ENCODE peak calls at places on chromosomes 1 and 21, in ten cellular contexts. M, E, K, I, A, S, Q, U, C and H are unnamed samples.

GRCh38 chr21:16287060-16287459 is 557.3 kb downstream of the USP25 start:
- DNase-seq in I (peak; percentile 59), Q (no peak), K (no peak), M (no peak), C (no peak), S (no peak), A (no peak), U (no peak), E (no peak), H (no peak)

GRCh38 chr1:94081566-94082344 is 39.2 kb downstream of the ABCA4 start:
- DNase-seq in A (no peak), S (no peak), E (no peak), I (peak; percentile 67), K (peak; percentile 68), U (no peak), M (no peak), C (no peak), Q (peak; percentile 23), H (no peak)

GRCh38 chr21:16794944-16795343 is 717.9 kb upstream of the CXADR start:
- DNase-seq in K (peak; percentile 83), U (no peak), A (no peak), E (no peak), C (no peak), Q (peak; percentile 1), S (no peak), M (peak; percentile 77), I (peak; percentile 97), H (no peak)

GRCh38 chr1:233188061-233188460 is 107.5 kb downstream of the PCNX2 start:
- DNase-seq in A (no peak), C (no peak), S (no peak), M (no peak), I (no peak), E (no peak), Q (no peak), U (no peak), K (no peak), H (no peak)

GRCh38 chr1:78490861-78491310 is at the start of gene PTGFR:
- DNase-seq in A (peak; percentile 29), U (no peak), I (peak; percentile 52), K (peak; percentile 46), C (peak; percentile 75), S (peak; percentile 67), Q (no peak), E (peak; percentile 20), M (peak; percentile 21), H (peak; percentile 67)

GRCh38 chr1:69077633-69078032 is 490.1 kb upstream of the LRRC7 start:
- DNase-seq in M (no peak), K (no peak), E (no peak), S (no peak), U (no peak), A (no peak), C (no peak), I (no peak), Q (no peak), H (no peak)

GRCh38 chr1:21837476-21837875 is 25.4 kb downstream of the LDLRAD2 start:
- DNase-seq in E (no peak), C (no peak), U (no peak), S (no peak), I (no peak), K (no peak), A (no peak), M (no peak), Q (no peak), H (no peak)

GRCh38 chr21:17709266-17709611 is 96.5 kb upstream of the BTG3 start:
- DNase-seq in A (no peak), K (no peak), M (no peak), I (no peak), Q (no peak), S (no peak), C (no peak), E (no peak), U (no peak), H (no peak)

GRCh38 chr1:115771847-115772457 is 3.4 kb upstream of the CASQ2 start:
- DNase-seq in U (peak; percentile 78), Q (peak; percentile 38), I (peak; percentile 83), K (peak; percentile 90), M (peak; percentile 73), E (peak; percentile 62), C (peak; percentile 83), A (peak; percentile 65), S (no peak), H (no peak)

GRCh38 chr1:39691383-39692151 is at the start of gene HPCAL4:
- DNase-seq in U (peak; percentile 94), A (peak; percentile 97), K (peak; percentile 78), M (peak; percentile 58), C (peak; percentile 88), Q (peak; percentile 64), I (peak; percentile 63), E (peak; percentile 94), S (peak; percentile 85), H (peak; percentile 94)

GRCh38 chr1:213055087-213055591 is 4.1 kb downstream of the RPS6KC1 start:
- DNase-seq in K (peak; percentile 50), C (no peak), Q (no peak), I (no peak), A (no peak), S (no peak), U (peak; percentile 77), M (peak; percentile 7), E (no peak), H (no peak)

GRCh38 chr1:59044535-59045121 is 252.3 kb upstream of the FGGY start:
- DNase-seq in K (no peak), A (no peak), E (no peak), S (no peak), Q (no peak), U (no peak), I (no peak), M (no peak), C (no peak), H (no peak)

GRCh38 chr1:201096977-201097856 is 15.0 kb downstream of the CACNA1S start:
- DNase-seq in Q (no peak), E (no peak), I (no peak), C (no peak), S (no peak), A (no peak), U (no peak), M (no peak), K (no peak), H (no peak)

DNA sequence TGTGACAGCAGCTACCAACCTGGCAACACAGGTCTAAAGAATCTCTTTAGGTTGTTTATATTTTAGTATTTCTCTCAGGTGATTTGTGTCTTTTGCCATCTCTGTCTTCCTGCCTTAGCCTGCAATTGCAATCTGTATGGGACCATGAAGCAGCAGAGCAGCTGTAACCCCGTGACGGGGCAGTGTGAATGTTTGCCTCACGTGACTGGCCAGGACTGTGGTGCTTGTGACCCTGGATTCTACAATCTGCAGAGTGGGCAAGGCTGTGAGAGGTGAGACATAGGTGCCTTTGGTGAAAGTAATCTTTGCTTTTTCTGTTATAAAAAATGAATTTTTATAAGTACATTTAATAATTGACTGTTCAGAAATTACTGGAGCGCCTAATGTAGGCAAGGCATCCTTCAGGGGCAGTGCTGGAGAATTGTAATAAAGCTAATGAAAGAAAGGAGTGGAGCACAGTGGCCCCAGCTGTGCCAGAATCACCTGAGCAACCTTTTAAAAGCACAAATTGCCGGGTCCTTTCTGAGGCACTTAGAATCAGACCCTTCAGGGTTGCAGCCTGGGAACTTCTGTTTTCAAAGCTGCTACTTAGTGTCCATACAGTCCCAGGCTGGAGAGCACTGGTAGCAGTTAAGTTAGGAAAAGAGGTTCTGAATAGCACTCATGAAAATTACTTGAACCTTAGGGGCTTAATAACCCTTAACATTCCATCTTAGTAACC is 60.6 kb upstream of the LAMC2 start:
- DNase-seq in E (no peak), M (no peak), S (no peak), C (no peak), U (no peak), A (peak; percentile 60), I (no peak), K (no peak), Q (no peak), H (no peak)
- TF ChIP-seq CTCF in E (no peak), M (no peak), S (no peak), C (no peak), U (no peak), A (no peak), I (no peak), K (no peak), Q (no peak), H (no peak)

GRCh38 chr1:195376190-195376589 is 1232.0 kb downstream of the KCNT2 start:
- DNase-seq in M (no peak), Q (peak; percentile 3), S (no peak), K (no peak), U (peak; percentile 2), I (peak; percentile 5), E (no peak), C (no peak), A (no peak), H (no peak)

GRCh38 chr1:195373831-195374230 is 1234.4 kb downstream of the KCNT2 start:
- DNase-seq in Q (no peak), M (no peak), I (no peak), E (no peak), U (no peak), A (no peak), S (no peak), K (no peak), C (no peak), H (no peak)
- H3K4me3 ChIP-seq in Q (no peak overlapping the region), M (no peak overlapping the region), I (no peak overlapping the region), E (no peak overlapping the region), U (no peak overlapping the region), A (no peak overlapping the region), S (no peak overlapping the region), K (no peak overlapping the region), C (no peak overlapping the region), H (no peak overlapping the region)

GRCh38 chr21:42526379-42526727 is 12.7 kb downstream of the SLC37A1 start:
- DNase-seq in E (peak; percentile 93), M (no peak), I (no peak), S (peak; percentile 90), U (no peak), K (no peak), C (peak; percentile 65), Q (no peak), A (peak; percentile 89), H (peak; percentile 64)
- H3K4me1 ChIP-seq in E (peaks cover 41% of the 10 kb centered on the region), M (no peaks in the 10 kb centered on the region), I (peaks cover 7% of the 10 kb centered on the region), S (peaks cover 4% of the 10 kb centered on the region), U (no peaks in the 10 kb centered on the region), K (peaks cover 20% of the 10 kb centered on the region), C (peaks cover 22% of the 10 kb centered on the region), Q (no peaks in the 10 kb centered on the region), A (peaks cover 66% of the 10 kb centered on the region), H (peaks cover 57% of the 10 kb centered on the region)

GRCh38 chr1:228180271-228180987 is 14.8 kb downstream of the IBA57 start:
- DNase-seq in C (no peak), Q (no peak), A (no peak), S (no peak), I (no peak), M (no peak), U (no peak), E (no peak), K (peak; percentile 12), H (no peak)
- TF ChIP-seq CTCF in C (no peak), Q (peak; percentile 23), A (no peak), S (peak; percentile 18), I (peak; percentile 36), M (peak; percentile 24), U (peak; percentile 25), E (no peak), K (peak; percentile 29), H (peak; percentile 38)

GRCh38 chr1:145786271-145786670 is 37.6 kb downstream of the RNF115 start:
- DNase-seq in E (no peak), S (no peak), M (no peak), A (no peak), Q (no peak), I (no peak), U (no peak), C (no peak), K (no peak), H (no peak)
- H3K4me3 ChIP-seq in E (no peak overlapping the region), S (no peak overlapping the region), M (no peak overlapping the region), A (no peak overlapping the region), Q (no peak overlapping the region), I (no peak overlapping the region), U (no peak overlapping the region), C (no peak overlapping the region), K (no peak overlapping the region), H (no peak overlapping the region)

GRCh38 chr1:167706363-167706762 is 15.4 kb upstream of the MPZL1 start:
- DNase-seq in K (no peak), A (no peak), S (no peak), C (no peak), M (no peak), Q (no peak), E (no peak), I (no peak), U (no peak), H (no peak)
- H3K4me1 ChIP-seq in K (peaks cover 7% of the 10 kb centered on the region), A (no peaks in the 10 kb centered on the region), S (no peaks in the 10 kb centered on the region), C (peaks cover 3% of the 10 kb centered on the region), M (peaks cover 2% of the 10 kb centered on the region), Q (no peaks in the 10 kb centered on the region), E (no peaks in the 10 kb centered on the region), I (no peaks in the 10 kb centered on the region), U (no peaks in the 10 kb centered on the region), H (no peaks in the 10 kb centered on the region)